ENCODE peak calls at places on chromosomes 5 and 9, in nine cellular contexts. R is Daoy, L is AG08395, M is astrocyte of the cerebellum, H is HT-29, P is astrocyte of the spinal cord, W is A549, E is LoVo, Z is NCI-H1694. A is an unnamed sample.

GRCh38 chr9:110880123-110880522 is 158.1 kb downstream of the LPAR1 start:
- DNase-seq in R (peak; percentile 36), L (peak; percentile 39), M (peak; percentile 81), H (no peak), P (peak; percentile 75), W (no peak), E (no peak), Z (no peak), A (no peak)

GRCh38 chr5:66307647-66308257 is 163.7 kb downstream of the SREK1 start:
- DNase-seq in R (peak; percentile 62), L (peak; percentile 67), M (peak; percentile 67), H (peak; percentile 82), P (peak; percentile 70), W (peak; percentile 53), E (peak; percentile 77), Z (peak; percentile 77), A (no peak)

GRCh38 chr5:68754536-68754935 is 339.3 kb upstream of the SLC30A5 start:
- DNase-seq in R (no peak), L (no peak), M (no peak), H (no peak), P (no peak), W (no peak), E (no peak), Z (no peak), A (no peak)

GRCh38 chr5:91280942-91281269 is 102.2 kb downstream of the ARRDC3 start:
- DNase-seq in R (no peak), L (no peak), M (no peak), H (no peak), P (no peak), W (no peak), E (no peak), Z (no peak), A (no peak)

GRCh38 chr9:88477300-88477751 is 57.7 kb upstream of the NXNL2 start:
- DNase-seq in R (peak; percentile 94), L (peak; percentile 91), M (peak; percentile 78), H (no peak), P (peak; percentile 97), W (no peak), E (no peak), Z (no peak), A (peak; percentile 64)

GRCh38 chr5:60810036-60810435 is 34.0 kb downstream of the ELOVL7 start:
- DNase-seq in R (no peak), L (no peak), M (no peak), H (no peak), P (no peak), W (no peak), E (no peak), Z (no peak), A (no peak)

GRCh38 chr5:74440341-74440740 is 200.2 kb downstream of the ENC1 start:
- DNase-seq in R (no peak), L (no peak), M (no peak), H (no peak), P (no peak), W (no peak), E (no peak), Z (no peak), A (peak; percentile 24)

GRCh38 chr5:61055434-61056006 is 106.7 kb downstream of the SMIM15 start:
- DNase-seq in R (peak; percentile 30), L (peak; percentile 45), M (peak; percentile 47), H (peak; percentile 61), P (peak; percentile 70), W (peak; percentile 16), E (peak; percentile 38), Z (no peak), A (no peak)

GRCh38 chr9:27460225-27461023 is 63.7 kb upstream of the IFNK start:
- DNase-seq in R (peak; percentile 61), L (peak; percentile 20), M (no peak), H (peak; percentile 44), P (no peak), W (peak; percentile 36), E (no peak), Z (no peak), A (no peak)

GRCh38 chr5:13814293-13814692 is 130.2 kb downstream of the DNAH5 start:
- DNase-seq in R (no peak), L (peak; percentile 29), M (no peak), H (peak; percentile 35), P (peak; percentile 5), W (no peak), E (no peak), Z (no peak), A (no peak)

GRCh38 chr9:113734826-113735225 is 141.3 kb upstream of the ZNF618 start:
- DNase-seq in R (peak; percentile 37), L (no peak), M (no peak), H (no peak), P (no peak), W (no peak), E (no peak), Z (no peak), A (no peak)

GRCh38 chr5:174503461-174504265 is 220.7 kb upstream of the MSX2 start:
- DNase-seq in R (peak; percentile 92), L (no peak), M (peak; percentile 52), H (peak; percentile 83), P (peak; percentile 22), W (peak; percentile 20), E (peak; percentile 95), Z (no peak), A (peak; percentile 77)

GRCh38 chr5:158928405-158928804 is 171.3 kb downstream of the EBF1 start:
- DNase-seq in R (no peak), L (no peak), M (no peak), H (no peak), P (no peak), W (no peak), E (no peak), Z (no peak), A (no peak)

GRCh38 chr9:36991516-36992134 is 42.4 kb downstream of the PAX5 start:
- DNase-seq in R (peak; percentile 74), L (no peak), M (no peak), H (peak; percentile 29), P (peak; percentile 5), W (peak; percentile 43), E (peak; percentile 12), Z (peak; percentile 12), A (no peak)

GRCh38 chr5:171575808-171576207 is 156.4 kb downstream of the FGF18 start:
- DNase-seq in R (no peak), L (no peak), M (no peak), H (no peak), P (no peak), W (no peak), E (no peak), Z (no peak), A (no peak)

GRCh38 chr5:136028782-136029742 is at the start of gene TGFBI:
- DNase-seq in R (peak; percentile 92), L (peak; percentile 78), M (no peak), H (peak; percentile 72), P (peak; percentile 75), W (peak; percentile 83), E (peak; percentile 70), Z (no peak), A (no peak)

GRCh38 chr9:134226221-134226930 is 62.0 kb upstream of the RNU6ATAC start:
- DNase-seq in R (no peak), L (peak; percentile 77), M (no peak), H (no peak), P (no peak), W (peak; percentile 25), E (no peak), Z (no peak), A (no peak)

GRCh38 chr9:84366683-84367082 is 26.1 kb upstream of the SLC28A3 start:
- DNase-seq in R (no peak), L (no peak), M (no peak), H (no peak), P (no peak), W (no peak), E (no peak), Z (no peak), A (no peak)

GRCh38 chr5:138636401-138636944 is 61.3 kb upstream of the HSPA9 start:
- DNase-seq in R (no peak), L (no peak), M (no peak), H (no peak), P (no peak), W (no peak), E (no peak), Z (no peak), A (no peak)

GRCh38 chr9:134204991-134205578 is 40.7 kb upstream of the RNU6ATAC start:
- DNase-seq in R (peak; percentile 46), L (no peak), M (no peak), H (peak; percentile 41), P (peak; percentile 58), W (no peak), E (no peak), Z (no peak), A (no peak)

GRCh38 chr5:145902421-145902820 is 29.6 kb upstream of the GRXCR2 start:
- DNase-seq in R (no peak), L (no peak), M (no peak), H (no peak), P (no peak), W (no peak), E (no peak), Z (no peak), A (no peak)

GRCh38 chr9:100465765-100466164 is 7.2 kb upstream of the TMEFF1 start:
- DNase-seq in R (no peak), L (no peak), M (no peak), H (no peak), P (no peak), W (no peak), E (no peak), Z (no peak), A (no peak)

GRCh38 chr9:86575825-86576488 is 221.7 kb upstream of the TUT7 start:
- DNase-seq in R (no peak), L (no peak), M (no peak), H (no peak), P (no peak), W (no peak), E (no peak), Z (no peak), A (no peak)

GRCh38 chr9:111860443-111860842 is 36.2 kb upstream of the UGCG start:
- DNase-seq in R (no peak), L (no peak), M (no peak), H (no peak), P (no peak), W (no peak), E (peak; percentile 14), Z (no peak), A (no peak)